ENCODE peak calls at places on chromosomes 2 and 18, in ten cellular contexts. J, Q, R, H, X, O, C, N, E and V are unnamed samples.

GRCh38 chr18:48797841-48798255 is 152.9 kb downstream of the SMAD7 start:
- DNase-seq in J (peak; percentile 24), Q (no peak), R (no peak), H (peak; percentile 5), X (peak; percentile 71), O (no peak), C (no peak), N (no peak), E (no peak), V (no peak)

GRCh38 chr2:233712596-233713261 is at the start of gene UGT1A5:
- DNase-seq in J (no peak), Q (no peak), R (no peak), H (no peak), X (no peak), O (no peak), C (no peak), N (no peak), E (no peak), V (no peak)

GRCh38 chr2:172951554-172951953 is 124.1 kb upstream of the MAP3K20 start:
- DNase-seq in J (no peak), Q (no peak), R (no peak), H (no peak), X (no peak), O (no peak), C (no peak), N (no peak), E (no peak), V (no peak)

GRCh38 chr2:219627105-219628100 is at the start of gene SLC4A3:
- DNase-seq in J (no peak), Q (no peak), R (no peak), H (peak; percentile 40), X (no peak), O (peak; percentile 84), C (no peak), N (no peak), E (no peak), V (peak; percentile 73)

GRCh38 chr2:33292981-33293586 is 183.4 kb upstream of the RASGRP3 start:
- DNase-seq in J (no peak), Q (peak; percentile 24), R (no peak), H (no peak), X (peak; percentile 80), O (no peak), C (no peak), N (peak; percentile 61), E (peak; percentile 63), V (no peak)

GRCh38 chr2:238285653-238286082 is 2.7 kb downstream of the PER2 start:
- DNase-seq in J (peak; percentile 85), Q (no peak), R (no peak), H (no peak), X (peak; percentile 90), O (no peak), C (no peak), N (peak; percentile 93), E (peak; percentile 92), V (no peak)

GRCh38 chr2:96110621-96111256 is 5.6 kb downstream of the ADRA2B start:
- DNase-seq in J (peak; percentile 27), Q (no peak), R (no peak), H (peak; percentile 11), X (no peak), O (no peak), C (no peak), N (no peak), E (no peak), V (no peak)

GRCh38 chr2:127619901-127620705 is 25.9 kb upstream of the GPR17 start:
- DNase-seq in J (peak; percentile 17), Q (no peak), R (no peak), H (peak; percentile 9), X (peak; percentile 65), O (peak; percentile 50), C (no peak), N (no peak), E (no peak), V (peak; percentile 72)

GRCh38 chr18:42486296-42486695 is 531.3 kb downstream of the PIK3C3 start:
- DNase-seq in J (no peak), Q (no peak), R (no peak), H (no peak), X (no peak), O (no peak), C (no peak), N (peak; percentile 33), E (no peak), V (no peak)

GRCh38 chr2:51662187-51662586 is 630.3 kb upstream of the NRXN1 start:
- DNase-seq in J (no peak), Q (no peak), R (no peak), H (no peak), X (no peak), O (no peak), C (no peak), N (no peak), E (no peak), V (no peak)

GRCh38 chr2:172999641-173000387 is 75.8 kb upstream of the MAP3K20 start:
- DNase-seq in J (no peak), Q (no peak), R (no peak), H (no peak), X (no peak), O (no peak), C (no peak), N (no peak), E (peak; percentile 28), V (no peak)

GRCh38 chr2:100707016-100707947 is 112.7 kb upstream of the NPAS2 start:
- DNase-seq in J (no peak), Q (no peak), R (no peak), H (no peak), X (no peak), O (no peak), C (no peak), N (no peak), E (no peak), V (no peak)

GRCh38 chr18:44502221-44502620 is 178.5 kb upstream of the SETBP1 start:
- DNase-seq in J (no peak), Q (no peak), R (no peak), H (no peak), X (no peak), O (no peak), C (no peak), N (no peak), E (no peak), V (no peak)

GRCh38 chr18:9869713-9870430 is 15.9 kb upstream of the TXNDC2 start:
- DNase-seq in J (no peak), Q (peak; percentile 73), R (no peak), H (no peak), X (no peak), O (no peak), C (peak; percentile 54), N (peak; percentile 85), E (peak; percentile 94), V (peak; percentile 53)

DNA sequence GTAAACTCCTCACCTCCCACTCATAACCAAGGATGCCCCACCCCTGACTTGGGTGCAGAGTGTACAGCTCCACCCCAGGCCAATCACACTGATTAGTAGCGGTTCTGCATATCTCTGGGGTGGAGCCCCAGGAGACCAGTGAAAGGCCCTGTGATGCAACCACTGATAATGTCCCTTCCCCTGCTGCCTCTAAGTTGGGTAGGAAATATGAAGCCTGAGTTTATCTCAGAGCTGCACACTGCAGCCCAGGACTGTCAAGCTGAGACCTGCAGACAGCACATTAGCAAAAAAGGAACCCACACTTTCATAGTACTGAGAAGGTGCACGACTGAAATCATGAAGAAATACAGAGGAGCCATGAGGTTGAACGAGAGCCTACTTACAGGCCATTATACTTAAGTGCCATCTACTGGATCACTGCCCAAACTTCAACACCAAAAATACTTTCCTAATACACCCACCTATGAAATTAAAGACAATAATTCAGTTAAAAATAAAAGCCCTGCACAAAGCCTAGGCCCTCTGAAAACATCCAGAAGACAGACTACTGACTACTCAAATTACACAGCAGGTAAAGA is 455.4 kb upstream of the LRRTM4 start:
- DNase-seq in J (no peak), Q (no peak), R (no peak), H (no peak), X (no peak), O (no peak), C (no peak), N (no peak), E (no peak), V (no peak)
- TF ChIP-seq CTCF in J (no peak), Q (no peak), R (no peak), H (no peak), X (no peak), O (no peak), C (no peak), N (no peak), E (no peak), V (no peak)

DNA sequence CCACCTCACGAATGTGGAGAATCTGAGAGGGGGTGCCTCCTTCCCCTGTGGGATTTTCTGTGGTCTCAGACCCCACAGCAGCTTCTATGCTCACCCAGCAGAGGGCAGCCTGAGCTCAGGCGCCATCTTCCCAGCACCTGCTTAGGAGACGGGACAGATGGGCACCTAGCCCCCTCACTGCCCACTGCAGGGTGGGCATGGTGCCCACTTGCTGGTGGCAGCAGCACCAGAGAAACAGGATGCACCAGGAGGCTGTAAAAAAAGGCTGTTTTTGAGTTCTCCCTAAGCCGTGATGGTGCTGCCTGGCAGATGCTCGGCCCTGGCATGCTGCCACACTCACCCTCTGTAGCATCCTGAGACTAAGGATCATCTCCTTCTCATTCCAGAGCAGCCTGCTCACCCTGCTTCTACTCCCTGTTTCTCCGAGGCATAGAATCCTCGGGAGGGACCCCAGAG is 19.1 kb upstream of the SLC20A1 start:
- DNase-seq in J (peak; percentile 62), Q (peak; percentile 65), R (peak; percentile 65), H (peak; percentile 55), X (peak; percentile 78), O (peak; percentile 68), C (peak; percentile 65), N (peak; percentile 57), E (peak; percentile 78), V (peak; percentile 66)
- TF ChIP-seq CTCF in J (peak; percentile 73), Q (peak; percentile 92), R (peak; percentile 83), H (peak; percentile 45), X (peak; percentile 50), O (peak; percentile 89), C (peak; percentile 97), N (peak; percentile 66), E (peak; percentile 92), V (peak; percentile 94)

GRCh38 chr2:142603761-142604160 is 273.7 kb upstream of the KYNU start:
- DNase-seq in J (no peak), Q (no peak), R (no peak), H (no peak), X (no peak), O (no peak), C (no peak), N (no peak), E (no peak), V (no peak)
- TF ChIP-seq CTCF in J (no peak), Q (no peak), R (no peak), H (no peak), X (no peak), O (no peak), C (peak; percentile 12), N (peak; percentile 28), E (no peak), V (no peak)

DNA sequence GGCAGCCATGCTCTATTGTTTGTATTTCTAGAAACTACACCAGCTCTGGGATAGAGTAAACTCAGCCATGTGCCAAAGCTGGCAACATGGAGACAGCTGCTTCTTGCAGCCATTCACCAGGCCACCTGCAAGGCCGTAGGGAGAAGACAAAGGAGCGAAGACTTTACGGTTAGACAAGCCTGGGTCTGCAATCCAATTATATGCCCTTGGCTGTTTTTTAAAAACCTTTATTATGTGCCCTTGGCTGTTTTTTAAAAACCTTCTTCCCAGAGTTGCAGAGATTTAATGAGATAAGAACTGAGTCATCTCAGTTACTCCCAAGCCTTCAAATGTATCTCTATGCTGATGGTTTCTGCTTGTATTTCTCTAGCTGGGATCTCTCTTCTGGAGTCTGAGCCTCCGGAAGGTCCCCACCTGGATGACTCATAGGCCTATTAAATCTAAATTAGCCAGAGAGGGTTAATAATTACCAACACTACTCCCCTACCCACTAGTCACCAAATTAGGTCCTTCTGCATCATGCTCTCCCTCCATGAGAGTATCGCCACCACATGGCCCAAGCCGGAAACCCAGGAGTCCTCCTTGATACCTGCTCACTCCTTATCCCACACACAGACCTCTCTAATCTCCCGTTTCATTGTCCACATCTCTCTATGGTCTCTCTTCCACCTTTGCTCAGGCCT is 17.5 kb upstream of the DPP4 start:
- DNase-seq in J (no peak), Q (no peak), R (no peak), H (peak; percentile 58), X (no peak), O (no peak), C (no peak), N (no peak), E (peak; percentile 40), V (no peak)
- TF ChIP-seq CTCF in J (no peak), Q (peak; percentile 13), R (no peak), H (no peak), X (no peak), O (no peak), C (peak; percentile 34), N (no peak), E (peak; percentile 18), V (peak; percentile 42)